ENCODE peak calls at places on chromosome 5, in six cellular contexts. K, U, D, M, R and W are unnamed samples.

GRCh38 chr5:124365491-124365890 is 380.9 kb downstream of the ZNF608 start:
- DNase-seq in K (no peak), U (no peak), D (no peak), M (no peak), R (no peak), W (no peak)

GRCh38 chr5:81302596-81302995 is 1.2 kb downstream of the ZCCHC9 start:
- DNase-seq in K (no peak), U (no peak), D (no peak), M (peak), R (no peak), W (no peak)

GRCh38 chr5:74648835-74649286 is 8.3 kb upstream of the ENC1 start:
- DNase-seq in K (peak), U (no peak), D (no peak), M (peak), R (peak), W (no peak)

GRCh38 chr5:117713585-117714198 is 1139.1 kb upstream of the SEMA6A start:
- DNase-seq in K (no peak), U (no peak), D (no peak), M (peak), R (no peak), W (no peak)

GRCh38 chr5:140160432-140160831 is 14.6 kb upstream of the CYSTM1 start:
- DNase-seq in K (no peak), U (no peak), D (no peak), M (no peak), R (no peak), W (no peak)

GRCh38 chr5:170312666-170313065 is 15.1 kb upstream of the LCP2 start:
- DNase-seq in K (no peak), U (no peak), D (no peak), M (peak), R (no peak), W (no peak)

GRCh38 chr5:151115272-151115905 is 34.6 kb upstream of the TNIP1 start:
- DNase-seq in K (peak), U (peak), D (peak), M (peak), R (peak), W (peak)

GRCh38 chr5:53373420-53374188 is 106.8 kb upstream of the FST start:
- DNase-seq in K (no peak), U (no peak), D (no peak), M (peak), R (no peak), W (no peak)

GRCh38 chr5:168292783-168293696 is 1.6 kb downstream of the WWC1 start:
- DNase-seq in K (no peak), U (no peak), D (no peak), M (no peak), R (no peak), W (no peak)

GRCh38 chr5:15621094-15621493 is 121.1 kb downstream of the FBXL7 start:
- DNase-seq in K (peak), U (no peak), D (no peak), M (peak), R (no peak), W (no peak)

GRCh38 chr5:106014262-106014661 is 1656.5 kb downstream of the EFNA5 start:
- DNase-seq in K (no peak), U (no peak), D (peak), M (no peak), R (no peak), W (no peak)